ENCODE peak calls at places on chromosomes 13 and 19, in four cellular contexts. One of them, this sample, is unnamed.

GRCh38 chr13:89749888-89750287 is 1597.6 kb upstream of the MIR17HG start:
- DNase-seq in spleen: no peak
- DNase-seq in activated CD8-positive, alpha-beta T cell treated with anti-CD3 and anti-CD28 coated beads for 36 hours: no peak
- DNase-seq in PC-3: peak
- DNase-seq in this sample: no peak

GRCh38 chr13:20714563-20715339 is 11.3 kb downstream of the IL17D start:
- DNase-seq in activated CD8-positive, alpha-beta T cell treated with anti-CD3 and anti-CD28 coated beads for 36 hours: no peak
- DNase-seq in PC-3: no peak
- DNase-seq in spleen: no peak
- DNase-seq in this sample: no peak

GRCh38 chr19:17091758-17092333 is 16.3 kb downstream of the MYO9B start:
- DNase-seq in activated CD8-positive, alpha-beta T cell treated with anti-CD3 and anti-CD28 coated beads for 36 hours: peak
- DNase-seq in spleen: peak
- DNase-seq in PC-3: no peak
- DNase-seq in this sample: peak

GRCh38 chr13:114283581-114283980 is 2.2 kb downstream of the UPF3A start:
- DNase-seq in activated CD8-positive, alpha-beta T cell treated with anti-CD3 and anti-CD28 coated beads for 36 hours: no peak
- DNase-seq in spleen: peak
- DNase-seq in PC-3: no peak
- DNase-seq in this sample: no peak

GRCh38 chr13:57988276-57988675 is 356.7 kb downstream of the PCDH17 start:
- DNase-seq in PC-3: no peak
- DNase-seq in spleen: no peak
- DNase-seq in activated CD8-positive, alpha-beta T cell treated with anti-CD3 and anti-CD28 coated beads for 36 hours: no peak
- DNase-seq in this sample: no peak

GRCh38 chr19:49113762-49114629 is at the start of gene LIN7B:
- DNase-seq in activated CD8-positive, alpha-beta T cell treated with anti-CD3 and anti-CD28 coated beads for 36 hours: peak
- DNase-seq in spleen: peak
- DNase-seq in PC-3: peak
- DNase-seq in this sample: peak

GRCh38 chr13:35887028-35887666 is 244.0 kb downstream of the DCLK1 start:
- DNase-seq in spleen: no peak
- DNase-seq in activated CD8-positive, alpha-beta T cell treated with anti-CD3 and anti-CD28 coated beads for 36 hours: no peak
- DNase-seq in PC-3: no peak
- DNase-seq in this sample: no peak

GRCh38 chr19:16076958-16077611 is 790 bp downstream of the TPM4 start:
- DNase-seq in PC-3: no peak
- DNase-seq in spleen: peak
- DNase-seq in activated CD8-positive, alpha-beta T cell treated with anti-CD3 and anti-CD28 coated beads for 36 hours: peak
- DNase-seq in this sample: no peak

GRCh38 chr19:15144046-15144646 is 36.9 kb downstream of the SYDE1 start:
- DNase-seq in PC-3: no peak
- DNase-seq in activated CD8-positive, alpha-beta T cell treated with anti-CD3 and anti-CD28 coated beads for 36 hours: no peak
- DNase-seq in spleen: no peak
- DNase-seq in this sample: no peak

GRCh38 chr13:35936579-35936978 is 194.6 kb downstream of the DCLK1 start:
- DNase-seq in activated CD8-positive, alpha-beta T cell treated with anti-CD3 and anti-CD28 coated beads for 36 hours: no peak
- DNase-seq in spleen: no peak
- DNase-seq in PC-3: no peak
- DNase-seq in this sample: no peak

GRCh38 chr19:18194554-18195238 is 1.7 kb downstream of the MPV17L2 start:
- DNase-seq in spleen: peak
- DNase-seq in PC-3: peak
- DNase-seq in activated CD8-positive, alpha-beta T cell treated with anti-CD3 and anti-CD28 coated beads for 36 hours: peak
- DNase-seq in this sample: peak

GRCh38 chr19:48571378-48572162 is 19.6 kb downstream of the SULT2B1 start:
- DNase-seq in spleen: no peak
- DNase-seq in activated CD8-positive, alpha-beta T cell treated with anti-CD3 and anti-CD28 coated beads for 36 hours: no peak
- DNase-seq in PC-3: no peak
- DNase-seq in this sample: no peak

GRCh38 chr13:99626461-99627082 is 125.3 kb downstream of the TM9SF2 start:
- DNase-seq in spleen: no peak
- DNase-seq in PC-3: peak
- DNase-seq in activated CD8-positive, alpha-beta T cell treated with anti-CD3 and anti-CD28 coated beads for 36 hours: no peak
- DNase-seq in this sample: no peak

GRCh38 chr19:5407356-5407755 is 47.9 kb upstream of the ZNRF4 start:
- DNase-seq in spleen: no peak
- DNase-seq in activated CD8-positive, alpha-beta T cell treated with anti-CD3 and anti-CD28 coated beads for 36 hours: no peak
- DNase-seq in PC-3: peak
- DNase-seq in this sample: no peak

GRCh38 chr13:32530841-32531253 is 7.7 kb downstream of the N4BP2L2 start:
- DNase-seq in PC-3: no peak
- DNase-seq in activated CD8-positive, alpha-beta T cell treated with anti-CD3 and anti-CD28 coated beads for 36 hours: no peak
- DNase-seq in spleen: no peak
- DNase-seq in this sample: peak

GRCh38 chr19:39996218-39996810 is 546 bp upstream of the ZNF546 start:
- DNase-seq in spleen: no peak
- DNase-seq in PC-3: peak
- DNase-seq in activated CD8-positive, alpha-beta T cell treated with anti-CD3 and anti-CD28 coated beads for 36 hours: peak
- DNase-seq in this sample: peak

GRCh38 chr13:99384468-99384867 is 77.3 kb upstream of the GPR183 start:
- DNase-seq in PC-3: no peak
- DNase-seq in activated CD8-positive, alpha-beta T cell treated with anti-CD3 and anti-CD28 coated beads for 36 hours: peak
- DNase-seq in spleen: no peak
- DNase-seq in this sample: no peak

GRCh38 chr13:106513025-106513424 is 22.4 kb downstream of the EFNB2 start:
- DNase-seq in activated CD8-positive, alpha-beta T cell treated with anti-CD3 and anti-CD28 coated beads for 36 hours: no peak
- DNase-seq in PC-3: peak
- DNase-seq in spleen: no peak
- DNase-seq in this sample: no peak

GRCh38 chr13:49806126-49806536 is 13.6 kb upstream of the KPNA3 start:
- DNase-seq in activated CD8-positive, alpha-beta T cell treated with anti-CD3 and anti-CD28 coated beads for 36 hours: no peak
- DNase-seq in spleen: no peak
- DNase-seq in PC-3: peak
- DNase-seq in this sample: no peak

DNA sequence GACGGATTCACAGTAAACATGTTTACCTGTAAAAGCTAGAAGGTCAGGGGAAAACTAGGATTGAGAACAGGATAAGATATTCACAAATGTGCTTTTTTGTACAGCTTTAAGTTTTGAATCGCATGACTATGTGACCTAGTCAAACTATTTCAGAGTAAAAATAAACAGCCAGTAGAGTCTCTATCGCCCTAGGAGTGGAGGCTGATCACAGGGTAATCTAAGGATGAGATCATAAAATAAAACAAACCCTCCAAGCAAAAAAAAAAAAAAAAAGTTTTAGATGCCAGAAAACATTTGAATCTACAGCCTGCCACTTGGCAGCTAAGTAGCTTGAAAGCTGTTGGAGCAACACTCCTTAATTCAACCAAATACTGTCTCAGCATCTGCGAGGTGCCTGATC is 26.8 kb downstream of the ZNF350 start:
- DNase-seq in PC-3: no peak
- DNase-seq in activated CD8-positive, alpha-beta T cell treated with anti-CD3 and anti-CD28 coated beads for 36 hours: no peak
- DNase-seq in spleen: no peak
- DNase-seq in this sample: no peak
- TF ChIP-seq CTCF in PC-3: no peak
- TF ChIP-seq CTCF in activated CD8-positive, alpha-beta T cell treated with anti-CD3 and anti-CD28 coated beads for 36 hours: no peak
- TF ChIP-seq CTCF in spleen: no peak
- TF ChIP-seq CTCF in this sample: no peak

DNA sequence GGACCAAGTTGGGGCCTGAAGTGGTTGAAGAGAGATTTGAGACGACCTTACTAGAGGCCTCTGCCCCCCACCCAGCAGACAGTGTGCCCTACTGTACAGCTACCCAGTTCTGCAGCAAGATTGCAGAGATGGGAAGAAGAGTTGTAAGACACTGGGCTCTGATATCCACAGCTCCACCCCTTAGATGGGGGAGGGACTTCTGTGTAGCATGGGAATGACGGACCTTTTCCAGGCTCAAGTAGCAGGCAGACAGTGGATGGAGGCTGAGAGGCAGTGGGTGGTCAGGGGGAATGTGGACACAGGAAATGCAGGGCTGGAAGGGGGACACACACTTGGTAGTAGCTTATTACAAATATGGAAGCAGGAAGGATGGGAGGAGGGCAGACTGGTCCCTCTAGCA is 13.0 kb downstream of the LRFN3 start:
- DNase-seq in activated CD8-positive, alpha-beta T cell treated with anti-CD3 and anti-CD28 coated beads for 36 hours: no peak
- DNase-seq in PC-3: no peak
- DNase-seq in spleen: no peak
- DNase-seq in this sample: no peak
- TF ChIP-seq CTCF in activated CD8-positive, alpha-beta T cell treated with anti-CD3 and anti-CD28 coated beads for 36 hours: no peak
- TF ChIP-seq CTCF in PC-3: no peak
- TF ChIP-seq CTCF in spleen: no peak
- TF ChIP-seq CTCF in this sample: no peak

GRCh38 chr13:72839831-72840426 is 58.0 kb downstream of the PIBF1 start:
- DNase-seq in PC-3: peak
- DNase-seq in spleen: peak
- DNase-seq in activated CD8-positive, alpha-beta T cell treated with anti-CD3 and anti-CD28 coated beads for 36 hours: peak
- DNase-seq in this sample: peak
- TF ChIP-seq CTCF in PC-3: peak
- TF ChIP-seq CTCF in spleen: peak
- TF ChIP-seq CTCF in activated CD8-positive, alpha-beta T cell treated with anti-CD3 and anti-CD28 coated beads for 36 hours: peak
- TF ChIP-seq CTCF in this sample: peak

GRCh38 chr19:50381881-50382729 is 2.0 kb upstream of the POLD1 start:
- DNase-seq in activated CD8-positive, alpha-beta T cell treated with anti-CD3 and anti-CD28 coated beads for 36 hours: no peak
- DNase-seq in spleen: no peak
- DNase-seq in PC-3: no peak
- DNase-seq in this sample: no peak
- TF ChIP-seq CTCF in activated CD8-positive, alpha-beta T cell treated with anti-CD3 and anti-CD28 coated beads for 36 hours: no peak
- TF ChIP-seq CTCF in spleen: no peak
- TF ChIP-seq CTCF in PC-3: no peak
- TF ChIP-seq CTCF in this sample: no peak

This sample was measured in GM10248.